ENCODE peak calls at places on chromosome 6, in four cellular contexts. Z is body of pancreas, M is SK-N-SH, O is transverse colon. R is an unnamed sample. For H3K4me1, the result is how much of the 10 kb centered on the place peaks cover.

GRCh38 chr6:53846250-53846649 is 51.4 kb downstream of the LRRC1 start:
- DNase-seq in Z (no peak), M (no peak), O (no peak), R (no peak)

GRCh38 chr6:167643223-167643622 is 183.5 kb upstream of the AFDN start:
- DNase-seq in Z (no peak), M (no peak), O (no peak), R (no peak)

GRCh38 chr6:27495386-27496135 is 22.7 kb upstream of the ZNF184 start:
- DNase-seq in Z (peak), M (peak), O (no peak), R (no peak)

GRCh38 chr6:21371676-21372161 is 221.8 kb upstream of the SOX4 start:
- DNase-seq in Z (no peak), M (no peak), O (no peak), R (peak)

GRCh38 chr6:22221630-22222029 is 75.2 kb downstream of the PRL start:
- DNase-seq in Z (no peak), M (no peak), O (no peak), R (no peak)

GRCh38 chr6:3838992-3839867 is 9.9 kb upstream of the FAM50B start:
- DNase-seq in Z (no peak), M (no peak), O (no peak), R (no peak)

GRCh38 chr6:14743465-14744211 is 502.2 kb upstream of the JARID2 start:
- DNase-seq in Z (no peak), M (no peak), O (peak), R (peak)

GRCh38 chr6:15332441-15332840 is 86.6 kb downstream of the JARID2 start:
- DNase-seq in Z (no peak), M (no peak), O (no peak), R (no peak)

GRCh38 chr6:161064915-161065314 is 73.3 kb downstream of the MAP3K4 start:
- DNase-seq in Z (no peak), M (no peak), O (no peak), R (no peak)

GRCh38 chr6:75934643-75935472 is 137.6 kb downstream of the IMPG1 start:
- DNase-seq in Z (peak), M (peak), O (peak), R (peak)

GRCh38 chr6:135592276-135592675 is 94.7 kb upstream of the AHI1 start:
- DNase-seq in Z (no peak), M (no peak), O (no peak), R (no peak)

GRCh38 chr6:153959281-153959680 is 79.8 kb upstream of the OPRM1 start:
- DNase-seq in Z (no peak), M (no peak), O (no peak), R (no peak)

GRCh38 chr6:110878751-110879539 is 4.4 kb downstream of the AMD1 start:
- DNase-seq in Z (no peak), M (peak), O (peak), R (peak)

GRCh38 chr6:23659125-23659524 is 466.9 kb upstream of the NRSN1 start:
- DNase-seq in Z (no peak), M (peak), O (peak), R (peak)

GRCh38 chr6:42502990-42503389 is 51.3 kb upstream of the TRERF1 start:
- DNase-seq in Z (no peak), M (no peak), O (no peak), R (no peak)

GRCh38 chr6:129853996-129854711 is 7.0 kb downstream of the TMEM244 start:
- DNase-seq in Z (no peak), M (no peak), O (no peak), R (no peak)

GRCh38 chr6:129860901-129861665 is at the start of gene TMEM244:
- DNase-seq in Z (no peak), M (no peak), O (no peak), R (no peak)

GRCh38 chr6:129852257-129852858 is 8.8 kb downstream of the TMEM244 start:
- DNase-seq in Z (no peak), M (no peak), O (no peak), R (no peak)

GRCh38 chr6:129859524-129859923 is 1.6 kb downstream of the TMEM244 start:
- DNase-seq in Z (no peak), M (no peak), O (no peak), R (no peak)

GRCh38 chr6:129857838-129858237 is 3.3 kb downstream of the TMEM244 start:
- DNase-seq in Z (no peak), M (no peak), O (no peak), R (no peak)
- H3K4me1 ChIP-seq in Z (under half), M (under half), O (under half), R (under half)

DNA sequence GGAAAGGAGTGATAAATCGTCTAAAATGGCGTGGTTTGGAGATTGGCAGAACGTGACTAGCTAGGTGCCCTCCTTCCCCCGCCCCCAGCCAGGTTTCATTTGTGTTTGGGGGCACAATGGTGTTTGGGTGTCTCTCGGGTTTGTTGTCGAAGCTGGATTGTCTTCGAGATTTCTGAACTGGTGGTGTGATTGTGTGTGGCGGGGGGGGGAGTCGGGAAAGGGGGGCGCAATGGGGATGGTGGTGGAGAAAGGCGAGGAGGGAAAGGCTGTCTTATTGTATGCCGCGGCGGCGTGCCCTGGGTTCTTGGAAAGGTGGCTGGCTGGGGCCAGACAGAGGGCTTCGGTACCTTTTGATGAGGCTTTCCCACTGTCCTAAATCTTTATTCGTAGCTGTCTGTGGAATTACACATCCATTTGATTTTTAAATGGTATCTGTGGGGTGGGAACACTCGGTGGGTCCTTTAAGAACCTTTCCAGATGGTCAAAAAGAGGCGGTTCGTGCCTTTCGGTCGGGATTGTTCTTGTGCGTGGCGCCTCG is 991 bp downstream of the MARCKS start:
- DNase-seq in Z (peak), M (peak), O (peak), R (no peak)
- H3K4me1 ChIP-seq in Z (under half), M (under half), O (under half), R (under half)

GRCh38 chr6:16765235-16765634 is 4.0 kb upstream of the ATXN1 start:
- DNase-seq in Z (no peak), M (no peak), O (no peak), R (no peak)
- H3K4me1 ChIP-seq in Z (under half), M (under half), O (under half), R (under half)

GRCh38 chr6:72621243-72622093 is at the start of gene KCNQ5:
- DNase-seq in Z (peak), M (peak), O (peak), R (no peak)
- H3K4me1 ChIP-seq in Z (under half), M (under half), O (under half), R (under half)

GRCh38 chr6:31403283-31403989 is at the start of gene MICA:
- DNase-seq in Z (peak), M (peak), O (peak), R (peak)

GRCh38 chr6:31400467-31401289 is 2.7 kb upstream of the MICA start:
- DNase-seq in Z (peak), M (no peak), O (peak), R (peak)

GRCh38 chr6:31402324-31403282 is 792 bp upstream of the MICA start:
- DNase-seq in Z (peak), M (no peak), O (peak), R (peak)

GRCh38 chr6:31399589-31400466 is 3.6 kb upstream of the MICA start:
- DNase-seq in Z (peak), M (peak), O (peak), R (peak)

GRCh38 chr6:31401403-31401802 is 2.0 kb upstream of the MICA start:
- DNase-seq in Z (peak), M (no peak), O (peak), R (peak)
- H3K4me1 ChIP-seq in Z (half or more), M (under half), O (under half), R (under half)

GRCh38 chr6:105646391-105646867 is 243.5 kb upstream of the PREP start:
- DNase-seq in Z (no peak), M (no peak), O (no peak), R (peak)

GRCh38 chr6:105645958-105646357 is 243.1 kb upstream of the PREP start:
- DNase-seq in Z (no peak), M (no peak), O (no peak), R (no peak)

GRCh38 chr6:105645166-105645565 is 242.3 kb upstream of the PREP start:
- DNase-seq in Z (no peak), M (no peak), O (no peak), R (no peak)

GRCh38 chr6:105642708-105643107 is 239.8 kb upstream of the PREP start:
- DNase-seq in Z (no peak), M (no peak), O (no peak), R (no peak)

GRCh38 chr6:105644073-105644489 is 241.2 kb upstream of the PREP start:
- DNase-seq in Z (no peak), M (no peak), O (no peak), R (no peak)
- H3K4me1 ChIP-seq in Z (under half), M (under half), O (under half), R (under half)

GRCh38 chr6:56517155-56517745 is 125.4 kb downstream of the DST start:
- DNase-seq in Z (no peak), M (no peak), O (no peak), R (no peak)
- H3K4me1 ChIP-seq in Z (under half), M (under half), O (under half), R (under half)

DNA sequence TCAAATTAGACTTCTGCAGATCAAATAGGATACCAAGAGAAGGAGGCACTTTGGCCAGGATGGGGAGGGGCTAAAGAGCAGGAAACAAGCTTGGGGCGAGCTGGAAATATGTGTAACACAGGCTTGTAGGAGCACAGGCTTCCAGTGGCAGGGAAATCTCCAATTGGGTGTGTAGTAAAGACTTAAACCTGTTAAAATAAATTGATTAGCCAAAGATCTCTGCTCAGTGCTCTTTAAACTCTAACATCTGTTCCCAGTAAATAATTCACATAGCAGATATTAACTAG is 93.3 kb upstream of the MLN start:
- DNase-seq in Z (no peak), M (no peak), O (no peak), R (peak)
- H3K4me1 ChIP-seq in Z (under half), M (under half), O (under half), R (under half)

GRCh38 chr6:35435075-35435837 is 16.9 kb upstream of the FANCE start:
- DNase-seq in Z (no peak), M (no peak), O (peak), R (peak)
- H3K4me1 ChIP-seq in Z (under half), M (under half), O (under half), R (under half)

GRCh38 chr6:41036188-41036587 is 2.8 kb downstream of the UNC5CL start:
- DNase-seq in Z (peak), M (no peak), O (no peak), R (peak)
- H3K4me1 ChIP-seq in Z (half or more), M (under half), O (under half), R (under half)